ENCODE peak calls at places on chromosomes 3 and 15, in six cellular contexts. V is WERI-Rb-1, I is hepatocyte, W is mucosa of descending colon, N is BE2C, L is psoas muscle. H is an unnamed sample. For H3K36me3, the result is how much of the 10 kb centered on the place peaks cover.

GRCh38 chr3:195129644-195130492 is 141.1 kb downstream of the XXYLT1 start:
- DNase-seq in V (no peak), I (no peak), W (no peak), N (no peak), L (no peak), H (no peak)

GRCh38 chr3:127771746-127772145 is 50.6 kb downstream of the MGLL start:
- DNase-seq in V (no peak), I (no peak), W (no peak), N (no peak), L (peak), H (no peak)

GRCh38 chr3:52218953-52219650 is 6.3 kb downstream of the TLR9 start:
- DNase-seq in V (no peak), I (no peak), W (no peak), N (no peak), L (no peak), H (no peak)

GRCh38 chr3:25155696-25156471 is 272.2 kb upstream of the RARB start:
- DNase-seq in V (no peak), I (no peak), W (no peak), N (no peak), L (no peak), H (peak)

GRCh38 chr3:32817561-32818430 is at the start of gene TRIM71:
- DNase-seq in V (no peak), I (peak), W (no peak), N (no peak), L (no peak), H (no peak)

GRCh38 chr3:79521221-79521848 is 246.5 kb downstream of the ROBO1 start:
- DNase-seq in V (no peak), I (peak), W (peak), N (peak), L (no peak), H (peak)

GRCh38 chr15:67937153-67937761 is 97.4 kb upstream of the RNU6-1 start:
- DNase-seq in V (peak), I (no peak), W (no peak), N (peak), L (no peak), H (no peak)

GRCh38 chr15:33226559-33227181 is 32.2 kb upstream of the FMN1 start:
- DNase-seq in V (peak), I (peak), W (peak), N (peak), L (no peak), H (peak)

GRCh38 chr15:66919421-66919820 is 146.0 kb upstream of the SMAD3 start:
- DNase-seq in V (no peak), I (no peak), W (no peak), N (no peak), L (no peak), H (no peak)

GRCh38 chr3:112004664-112005063 is 5.9 kb downstream of the TAGLN3 start:
- DNase-seq in V (no peak), I (peak), W (no peak), N (no peak), L (no peak), H (no peak)

GRCh38 chr3:69738291-69738690 is 973 bp upstream of the MITF start:
- DNase-seq in V (no peak), I (no peak), W (no peak), N (no peak), L (no peak), H (no peak)

GRCh38 chr3:46110701-46111493 is 83.6 kb upstream of the XCR1 start:
- DNase-seq in V (no peak), I (peak), W (peak), N (peak), L (no peak), H (peak)

GRCh38 chr15:94360251-94360671 is 128.9 kb downstream of the MCTP2 start:
- DNase-seq in V (no peak), I (no peak), W (no peak), N (no peak), L (no peak), H (no peak)

GRCh38 chr3:178850452-178851166 is 221.0 kb downstream of the ZMAT3 start:
- DNase-seq in V (no peak), I (no peak), W (no peak), N (no peak), L (no peak), H (no peak)

DNA sequence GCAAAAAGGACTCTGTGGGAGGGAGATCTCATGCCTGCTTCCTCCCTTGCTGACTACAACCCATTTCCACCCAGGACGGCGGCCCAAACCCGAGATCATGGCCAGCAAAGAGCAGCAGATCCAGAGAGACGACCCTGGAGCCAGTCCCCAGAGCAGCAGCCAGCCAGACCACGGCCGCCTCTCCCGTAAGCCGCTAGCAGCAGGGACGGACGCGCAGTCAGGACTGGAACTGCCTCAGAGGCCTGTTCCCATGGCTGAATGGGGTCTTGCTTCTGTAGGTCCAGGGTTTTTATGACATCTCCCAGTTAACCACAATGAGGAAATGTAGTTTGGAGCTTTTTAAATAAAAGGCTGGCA is 67.2 kb downstream of the BOC start:
- DNase-seq in V (no peak), I (no peak), W (no peak), N (no peak), L (no peak), H (no peak)
- H3K36me3 ChIP-seq in V (under half), I (under half), W (under half), N (under half), L (under half), H (under half)

GRCh38 chr3:7377103-7377502 is 516.2 kb downstream of the GRM7 start:
- DNase-seq in V (no peak), I (no peak), W (no peak), N (no peak), L (no peak), H (no peak)
- H3K36me3 ChIP-seq in V (under half), I (under half), W (under half), N (under half), L (under half), H (under half)

GRCh38 chr15:63006032-63006878 is 36.3 kb upstream of the TPM1 start:
- DNase-seq in V (peak), I (peak), W (no peak), N (no peak), L (no peak), H (no peak)
- H3K36me3 ChIP-seq in V (under half), I (under half), W (under half), N (under half), L (under half), H (under half)

GRCh38 chr15:44596511-44597010 is 59.6 kb downstream of the EIF3J start:
- DNase-seq in V (no peak), I (no peak), W (no peak), N (no peak), L (no peak), H (no peak)
- H3K36me3 ChIP-seq in V (under half), I (under half), W (under half), N (under half), L (under half), H (under half)

GRCh38 chr15:75161106-75161505 is 40.6 kb upstream of the C15orf39 start:
- DNase-seq in V (no peak), I (no peak), W (no peak), N (no peak), L (no peak), H (no peak)
- H3K36me3 ChIP-seq in V (under half), I (under half), W (under half), N (under half), L (under half), H (under half)

GRCh38 chr15:70302360-70302759 is 204.6 kb upstream of the TLE3 start:
- DNase-seq in V (no peak), I (no peak), W (no peak), N (no peak), L (no peak), H (no peak)

GRCh38 chr15:70301396-70301795 is 203.7 kb upstream of the TLE3 start:
- DNase-seq in V (no peak), I (no peak), W (no peak), N (no peak), L (no peak), H (no peak)

GRCh38 chr15:70306582-70306981 is 208.9 kb upstream of the TLE3 start:
- DNase-seq in V (no peak), I (no peak), W (no peak), N (no peak), L (no peak), H (no peak)

GRCh38 chr15:70299931-70300858 is 202.5 kb upstream of the TLE3 start:
- DNase-seq in V (no peak), I (peak), W (peak), N (no peak), L (no peak), H (no peak)

DNA sequence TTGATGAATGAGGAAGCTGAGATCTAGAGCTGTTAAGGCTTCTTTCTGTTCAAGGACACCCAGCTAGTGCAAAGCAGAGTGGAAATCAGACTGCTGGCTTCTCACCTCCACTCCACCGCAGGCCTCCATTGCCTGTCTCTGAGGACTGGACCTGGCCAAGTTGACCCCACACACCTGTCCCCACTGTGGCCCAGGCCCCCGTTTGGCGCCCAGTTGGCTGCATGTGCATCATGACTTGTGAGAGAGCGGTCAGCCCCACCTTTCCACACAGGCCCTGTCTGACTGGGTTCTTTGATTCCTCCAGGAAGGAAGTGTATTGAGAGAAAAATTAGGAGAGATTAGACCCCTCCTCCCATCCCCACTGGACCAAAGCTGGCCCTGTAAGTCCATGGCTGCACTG is 206.3 kb upstream of the TLE3 start:
- DNase-seq in V (no peak), I (no peak), W (no peak), N (no peak), L (no peak), H (no peak)
- H3K36me3 ChIP-seq in V (under half), I (under half), W (under half), N (under half), L (under half), H (under half)

DNA sequence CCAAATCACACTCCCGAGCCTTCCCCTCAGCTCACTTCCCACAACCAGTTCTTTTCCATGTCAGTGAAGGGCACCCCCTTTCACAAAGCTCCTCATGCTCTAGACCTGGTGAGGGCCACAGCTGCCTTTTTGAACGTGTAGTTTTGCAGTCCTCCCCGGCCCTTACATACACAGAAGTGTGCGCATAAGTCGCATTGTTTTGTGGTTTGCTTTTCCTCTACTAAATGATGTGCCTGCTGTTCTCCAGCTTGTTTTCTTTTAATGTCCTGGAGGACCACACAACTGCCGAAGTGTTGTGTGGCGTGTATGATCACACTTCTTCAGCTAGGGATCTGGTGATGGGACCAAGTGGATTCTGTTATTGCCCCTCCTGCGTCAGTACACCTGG is 7.6 kb downstream of the C15orf39 start:
- DNase-seq in V (no peak), I (no peak), W (no peak), N (no peak), L (no peak), H (no peak)
- H3K36me3 ChIP-seq in V (half or more), I (under half), W (under half), N (half or more), L (under half), H (half or more)

GRCh38 chr3:44227622-44228021 is 14.1 kb upstream of the TOPAZ1 start:
- DNase-seq in V (no peak), I (no peak), W (no peak), N (no peak), L (no peak), H (no peak)

GRCh38 chr3:44228894-44229293 is 12.8 kb upstream of the TOPAZ1 start:
- DNase-seq in V (no peak), I (no peak), W (no peak), N (no peak), L (no peak), H (no peak)

DNA sequence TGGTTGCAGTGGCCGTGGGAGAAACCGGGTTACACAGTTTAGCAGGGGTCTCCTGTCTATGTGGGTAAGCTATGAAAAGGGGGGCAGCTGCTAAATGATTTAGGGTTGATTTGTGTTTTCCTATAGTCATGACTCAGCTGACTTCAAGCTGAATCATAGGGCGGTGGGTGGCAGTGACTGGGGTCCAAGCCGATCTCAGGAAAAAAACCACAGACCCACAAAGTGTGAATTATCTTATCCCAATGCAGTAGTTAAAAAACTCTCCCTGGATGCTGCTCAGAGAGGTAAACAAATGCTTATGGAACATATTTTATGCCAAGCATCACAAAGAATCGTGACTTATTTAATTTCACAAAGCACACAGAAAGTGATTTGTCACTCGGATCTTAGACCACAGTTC is 18.4 kb upstream of the TOPAZ1 start:
- DNase-seq in V (no peak), I (no peak), W (no peak), N (no peak), L (no peak), H (no peak)
- H3K36me3 ChIP-seq in V (under half), I (under half), W (under half), N (under half), L (under half), H (under half)

DNA sequence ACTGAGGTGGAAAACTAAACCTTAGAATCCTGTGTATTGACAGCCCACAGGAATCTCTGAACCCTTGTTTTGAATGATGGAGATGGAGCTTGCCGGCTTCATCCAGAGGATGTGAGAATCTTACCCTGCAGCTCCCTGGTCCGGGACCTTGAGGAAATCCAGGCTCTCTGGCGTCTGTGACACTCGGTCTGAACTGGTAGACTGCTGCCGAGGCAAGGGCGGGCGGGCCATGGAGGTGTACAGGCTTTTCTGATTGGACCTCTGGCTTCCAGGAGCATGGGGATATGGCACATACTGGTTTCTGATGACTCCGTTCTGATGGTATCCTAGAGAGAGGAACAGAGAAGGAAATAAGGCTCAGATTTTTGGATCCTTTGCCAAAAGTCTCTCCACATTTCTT is 48.5 kb downstream of the CCNB2 start:
- DNase-seq in V (no peak), I (no peak), W (no peak), N (no peak), L (no peak), H (no peak)
- H3K36me3 ChIP-seq in V (under half), I (under half), W (under half), N (under half), L (under half), H (half or more)

GRCh38 chr3:30680789-30681188 is 74.4 kb downstream of the TGFBR2 start:
- DNase-seq in V (no peak), I (no peak), W (no peak), N (no peak), L (no peak), H (no peak)
- H3K36me3 ChIP-seq in V (under half), I (under half), W (under half), N (under half), L (under half), H (under half)

H was measured in SJCRH30.